ENCODE peak calls at places on chromosome 20, in five cellular contexts. One of them, this sample, is unnamed.
A peak's percentile ranks its signal among the peaks of the same experiment; 100 is the strongest.

GRCh38 chr20:34768105-34768504 is 57.3 kb downstream of the NCOA6 start:
- DNase-seq in astrocyte of the spinal cord: peak; percentile 15
- DNase-seq in right atrium auricular region: no peak
- DNase-seq in esophagus squamous epithelium: no peak
- DNase-seq in WERI-Rb-1: no peak
- DNase-seq in this sample: no peak

GRCh38 chr20:15656124-15656523 is 917.1 kb downstream of the KIF16B start:
- DNase-seq in esophagus squamous epithelium: no peak
- DNase-seq in WERI-Rb-1: no peak
- DNase-seq in astrocyte of the spinal cord: no peak
- DNase-seq in right atrium auricular region: no peak
- DNase-seq in this sample: no peak

GRCh38 chr20:37699202-37699601 is 5.4 kb downstream of the CTNNBL1 start:
- DNase-seq in astrocyte of the spinal cord: peak; percentile 5
- DNase-seq in esophagus squamous epithelium: no peak
- DNase-seq in WERI-Rb-1: no peak
- DNase-seq in right atrium auricular region: no peak
- DNase-seq in this sample: no peak

GRCh38 chr20:8094415-8094818 is 37.6 kb upstream of the PLCB1 start:
- DNase-seq in WERI-Rb-1: no peak
- DNase-seq in right atrium auricular region: peak; percentile 93
- DNase-seq in astrocyte of the spinal cord: peak; percentile 56
- DNase-seq in esophagus squamous epithelium: no peak
- DNase-seq in this sample: no peak

GRCh38 chr20:24949756-24950127 is 673 bp downstream of the CST7 start:
- DNase-seq in WERI-Rb-1: no peak
- DNase-seq in astrocyte of the spinal cord: no peak
- DNase-seq in esophagus squamous epithelium: no peak
- DNase-seq in right atrium auricular region: no peak
- DNase-seq in this sample: no peak

GRCh38 chr20:63625771-63626423 is 1.0 kb downstream of the GMEB2 start:
- DNase-seq in esophagus squamous epithelium: no peak
- DNase-seq in astrocyte of the spinal cord: peak; percentile 22
- DNase-seq in WERI-Rb-1: no peak
- DNase-seq in right atrium auricular region: no peak
- DNase-seq in this sample: no peak

GRCh38 chr20:33733654-33734576 is 2.1 kb downstream of the ZNF341 start:
- DNase-seq in right atrium auricular region: peak; percentile 57
- DNase-seq in esophagus squamous epithelium: no peak
- DNase-seq in astrocyte of the spinal cord: peak; percentile 65
- DNase-seq in WERI-Rb-1: no peak
- DNase-seq in this sample: no peak

GRCh38 chr20:45153756-45154155 is 20.9 kb upstream of the PI3 start:
- DNase-seq in right atrium auricular region: no peak
- DNase-seq in esophagus squamous epithelium: no peak
- DNase-seq in astrocyte of the spinal cord: no peak
- DNase-seq in WERI-Rb-1: no peak
- DNase-seq in this sample: no peak

GRCh38 chr20:38377039-38377715 is 30.9 kb downstream of the LBP start:
- DNase-seq in WERI-Rb-1: no peak
- DNase-seq in astrocyte of the spinal cord: no peak
- DNase-seq in right atrium auricular region: no peak
- DNase-seq in esophagus squamous epithelium: no peak
- DNase-seq in this sample: no peak

GRCh38 chr20:57716202-57716601 is 6.4 kb upstream of the PMEPA1 start:
- DNase-seq in astrocyte of the spinal cord: peak; percentile 77
- DNase-seq in right atrium auricular region: no peak
- DNase-seq in WERI-Rb-1: no peak
- DNase-seq in esophagus squamous epithelium: no peak
- DNase-seq in this sample: no peak

GRCh38 chr20:34952676-34953075 is 2.9 kb downstream of the GSS start:
- DNase-seq in right atrium auricular region: no peak
- DNase-seq in astrocyte of the spinal cord: peak; percentile 43
- DNase-seq in esophagus squamous epithelium: no peak
- DNase-seq in WERI-Rb-1: no peak
- DNase-seq in this sample: no peak

GRCh38 chr20:19113343-19113930 is 99.0 kb upstream of the SLC24A3 start:
- DNase-seq in esophagus squamous epithelium: no peak
- DNase-seq in right atrium auricular region: peak; percentile 30
- DNase-seq in WERI-Rb-1: no peak
- DNase-seq in astrocyte of the spinal cord: no peak
- DNase-seq in this sample: no peak

GRCh38 chr20:53652090-53652858 is 58.6 kb upstream of the ZNF217 start:
- DNase-seq in esophagus squamous epithelium: no peak
- DNase-seq in WERI-Rb-1: no peak
- DNase-seq in astrocyte of the spinal cord: no peak
- DNase-seq in right atrium auricular region: no peak
- DNase-seq in this sample: no peak

GRCh38 chr20:2237059-2237458 is 58.7 kb upstream of the TGM3 start:
- DNase-seq in esophagus squamous epithelium: no peak
- DNase-seq in right atrium auricular region: peak; percentile 82
- DNase-seq in astrocyte of the spinal cord: peak; percentile 96
- DNase-seq in WERI-Rb-1: no peak
- DNase-seq in this sample: peak; percentile 90

GRCh38 chr20:24694727-24695528 is 225.5 kb downstream of the SYNDIG1 start:
- DNase-seq in astrocyte of the spinal cord: no peak
- DNase-seq in right atrium auricular region: peak; percentile 57
- DNase-seq in WERI-Rb-1: no peak
- DNase-seq in esophagus squamous epithelium: no peak
- DNase-seq in this sample: no peak

GRCh38 chr20:37992802-37993538 is 40.3 kb downstream of the TTI1 start:
- DNase-seq in esophagus squamous epithelium: no peak
- DNase-seq in WERI-Rb-1: peak; percentile 55
- DNase-seq in astrocyte of the spinal cord: peak; percentile 81
- DNase-seq in right atrium auricular region: no peak
- DNase-seq in this sample: no peak

GRCh38 chr20:44629017-44629385 is 22.5 kb downstream of the ADA start:
- DNase-seq in esophagus squamous epithelium: no peak
- DNase-seq in right atrium auricular region: no peak
- DNase-seq in astrocyte of the spinal cord: no peak
- DNase-seq in WERI-Rb-1: no peak
- DNase-seq in this sample: no peak

GRCh38 chr20:57013741-57014140 is 252.7 kb downstream of the BMP7 start:
- DNase-seq in WERI-Rb-1: no peak
- DNase-seq in esophagus squamous epithelium: no peak
- DNase-seq in right atrium auricular region: no peak
- DNase-seq in astrocyte of the spinal cord: no peak
- DNase-seq in this sample: no peak

GRCh38 chr20:2703716-2704475 is 11.3 kb downstream of the EBF4 start:
- DNase-seq in WERI-Rb-1: no peak
- DNase-seq in astrocyte of the spinal cord: no peak
- DNase-seq in esophagus squamous epithelium: no peak
- DNase-seq in right atrium auricular region: no peak
- DNase-seq in this sample: no peak

GRCh38 chr20:5484346-5484745 is 167.6 kb upstream of the PROKR2 start:
- DNase-seq in right atrium auricular region: no peak
- DNase-seq in astrocyte of the spinal cord: no peak
- DNase-seq in esophagus squamous epithelium: no peak
- DNase-seq in WERI-Rb-1: no peak
- DNase-seq in this sample: no peak

DNA sequence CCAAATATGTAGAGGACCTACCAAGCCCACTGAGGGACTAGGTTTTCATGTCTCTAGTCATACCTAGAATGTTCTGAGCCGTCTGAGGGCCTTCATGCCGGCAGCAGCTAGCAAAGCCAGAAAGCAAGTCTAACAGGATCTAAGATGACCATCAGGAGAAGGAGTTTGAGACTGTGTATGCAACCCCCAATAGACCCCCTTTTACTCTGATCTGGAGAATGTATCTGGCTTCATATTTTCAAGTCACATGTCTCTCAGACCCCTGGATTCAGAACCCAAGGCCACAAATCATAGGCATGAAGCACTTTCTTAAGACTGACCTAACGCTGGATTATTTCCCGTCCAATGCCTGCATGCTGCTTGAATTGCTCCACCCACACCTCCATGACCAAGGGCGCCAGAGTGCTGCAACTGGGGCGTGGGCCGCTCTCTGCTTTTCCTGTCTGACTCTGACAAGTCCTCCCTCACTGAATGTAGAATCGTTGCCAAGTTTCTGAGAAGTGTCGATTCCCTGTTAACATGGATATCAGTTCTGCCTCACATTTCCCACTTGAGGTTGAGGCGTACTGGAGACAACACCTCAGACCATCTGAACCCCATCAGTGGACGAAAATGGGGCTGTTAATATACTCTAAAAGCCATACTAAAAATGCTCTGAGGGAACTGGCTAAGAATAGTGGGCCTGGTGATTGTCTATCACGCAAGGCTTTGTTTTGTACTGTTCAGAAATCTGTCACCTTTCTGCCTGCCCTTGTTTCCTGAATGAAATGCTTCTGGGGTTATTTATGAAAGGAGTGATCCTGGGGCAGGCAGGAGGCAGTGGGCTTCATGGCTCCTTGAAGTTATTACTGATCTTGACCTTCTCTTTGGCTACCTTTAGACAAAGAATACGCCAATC is 23.9 kb upstream of the ASXL1 start:
- DNase-seq in esophagus squamous epithelium: no peak
- DNase-seq in right atrium auricular region: peak; percentile 83
- DNase-seq in astrocyte of the spinal cord: no peak
- DNase-seq in WERI-Rb-1: no peak
- DNase-seq in this sample: no peak
- H3K4me3 ChIP-seq in esophagus squamous epithelium: no peak overlapping the region
- H3K4me3 ChIP-seq in right atrium auricular region: no peak overlapping the region
- H3K4me3 ChIP-seq in astrocyte of the spinal cord: no peak overlapping the region
- H3K4me3 ChIP-seq in WERI-Rb-1: no peak overlapping the region
- H3K4me3 ChIP-seq in this sample: no peak overlapping the region

DNA sequence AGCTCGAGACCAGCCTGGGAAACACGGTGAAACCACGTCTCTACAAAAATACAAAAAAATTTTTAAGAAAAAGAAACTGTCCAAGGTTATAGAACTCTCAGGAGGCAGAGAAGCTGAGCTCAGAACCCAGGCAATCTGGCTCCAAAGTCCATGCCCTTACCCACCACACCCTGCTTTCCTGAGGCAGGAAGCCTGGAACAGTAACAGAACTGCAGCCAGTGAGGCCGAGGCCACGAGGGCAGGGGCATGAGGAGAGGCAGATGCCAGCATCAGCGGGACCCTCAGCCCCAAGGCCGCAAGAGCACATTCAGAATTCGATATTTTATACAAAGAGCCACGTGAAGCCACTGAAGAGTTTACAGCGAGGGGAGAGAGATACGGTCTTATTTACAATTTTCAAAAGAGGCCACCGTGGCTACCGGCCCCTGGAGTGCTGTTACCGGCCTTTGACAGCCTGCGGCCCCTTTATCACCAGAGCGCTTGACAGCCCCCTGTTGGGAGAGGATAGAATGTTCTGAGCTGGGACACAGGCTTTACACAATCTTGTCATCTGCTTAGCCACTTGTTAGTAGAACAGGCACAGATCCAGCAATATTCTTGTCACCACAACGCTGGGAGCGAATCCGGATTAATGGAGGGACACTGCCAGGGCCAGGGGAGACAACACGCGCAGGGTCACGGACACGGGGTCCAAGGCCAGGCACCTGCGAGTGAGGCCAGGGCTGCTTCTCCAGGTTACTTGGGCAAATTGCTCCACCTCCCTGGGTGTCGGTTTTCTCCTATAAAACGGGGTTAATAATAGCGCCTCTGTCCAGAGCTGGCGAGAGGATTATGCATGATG is 5.6 kb downstream of the SPATA2 start:
- DNase-seq in esophagus squamous epithelium: no peak
- DNase-seq in right atrium auricular region: no peak
- DNase-seq in astrocyte of the spinal cord: no peak
- DNase-seq in WERI-Rb-1: peak; percentile 85
- DNase-seq in this sample: no peak
- H3K4me3 ChIP-seq in esophagus squamous epithelium: no peak overlapping the region
- H3K4me3 ChIP-seq in right atrium auricular region: no peak overlapping the region
- H3K4me3 ChIP-seq in astrocyte of the spinal cord: no peak overlapping the region
- H3K4me3 ChIP-seq in WERI-Rb-1: peak overlapping the region; percentile 5
- H3K4me3 ChIP-seq in this sample: no peak overlapping the region

GRCh38 chr20:20782747-20783146 is 70.3 kb upstream of the RALGAPA2 start:
- DNase-seq in right atrium auricular region: no peak
- DNase-seq in astrocyte of the spinal cord: no peak
- DNase-seq in WERI-Rb-1: peak; percentile 47
- DNase-seq in esophagus squamous epithelium: no peak
- DNase-seq in this sample: no peak

GRCh38 chr20:20782221-20782620 is 69.8 kb upstream of the RALGAPA2 start:
- DNase-seq in esophagus squamous epithelium: no peak
- DNase-seq in astrocyte of the spinal cord: no peak
- DNase-seq in WERI-Rb-1: no peak
- DNase-seq in right atrium auricular region: no peak
- DNase-seq in this sample: no peak

GRCh38 chr20:20785226-20785625 is 72.8 kb upstream of the RALGAPA2 start:
- DNase-seq in right atrium auricular region: no peak
- DNase-seq in esophagus squamous epithelium: no peak
- DNase-seq in astrocyte of the spinal cord: no peak
- DNase-seq in WERI-Rb-1: no peak
- DNase-seq in this sample: no peak

GRCh38 chr20:20781029-20781428 is 68.6 kb upstream of the RALGAPA2 start:
- DNase-seq in WERI-Rb-1: no peak
- DNase-seq in right atrium auricular region: no peak
- DNase-seq in esophagus squamous epithelium: no peak
- DNase-seq in astrocyte of the spinal cord: no peak
- DNase-seq in this sample: no peak

GRCh38 chr20:20780127-20780822 is 67.8 kb upstream of the RALGAPA2 start:
- DNase-seq in astrocyte of the spinal cord: no peak
- DNase-seq in right atrium auricular region: peak; percentile 87
- DNase-seq in esophagus squamous epithelium: no peak
- DNase-seq in WERI-Rb-1: no peak
- DNase-seq in this sample: no peak
- H3K4me3 ChIP-seq in astrocyte of the spinal cord: no peak overlapping the region
- H3K4me3 ChIP-seq in right atrium auricular region: no peak overlapping the region
- H3K4me3 ChIP-seq in esophagus squamous epithelium: no peak overlapping the region
- H3K4me3 ChIP-seq in WERI-Rb-1: no peak overlapping the region
- H3K4me3 ChIP-seq in this sample: no peak overlapping the region

GRCh38 chr20:4082406-4083102 is 67.2 kb upstream of the RNF24 start:
- DNase-seq in esophagus squamous epithelium: no peak
- DNase-seq in astrocyte of the spinal cord: peak; percentile 80
- DNase-seq in right atrium auricular region: peak; percentile 76
- DNase-seq in WERI-Rb-1: no peak
- DNase-seq in this sample: no peak
- H3K4me3 ChIP-seq in esophagus squamous epithelium: no peak overlapping the region
- H3K4me3 ChIP-seq in astrocyte of the spinal cord: no peak overlapping the region
- H3K4me3 ChIP-seq in right atrium auricular region: no peak overlapping the region
- H3K4me3 ChIP-seq in WERI-Rb-1: no peak overlapping the region
- H3K4me3 ChIP-seq in this sample: no peak overlapping the region

DNA sequence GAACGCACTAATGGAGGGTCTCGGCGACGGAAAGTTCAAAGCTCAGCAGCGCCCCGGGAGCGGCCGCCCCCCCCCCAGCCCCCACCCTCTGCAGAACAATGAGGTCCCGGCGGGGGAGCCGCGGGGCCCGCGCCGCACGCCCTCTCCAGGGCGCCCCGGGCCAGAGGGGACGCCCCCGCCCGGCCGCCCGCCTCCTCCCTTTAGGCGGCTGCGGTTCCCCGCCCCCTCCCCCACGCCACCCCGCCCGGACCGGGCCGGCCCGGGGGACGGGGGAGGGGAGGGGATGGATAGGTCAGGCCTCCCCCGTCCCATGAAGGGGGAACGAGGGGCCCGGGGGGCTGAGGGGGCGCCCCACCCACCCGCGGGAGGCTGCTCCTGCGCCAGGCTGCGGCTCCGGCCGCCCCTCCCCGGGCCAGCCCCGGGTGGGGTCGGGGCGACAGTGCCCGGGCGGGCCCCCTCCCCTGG is 1.5 kb downstream of the NOL4L start:
- DNase-seq in esophagus squamous epithelium: no peak
- DNase-seq in WERI-Rb-1: peak; percentile 68
- DNase-seq in astrocyte of the spinal cord: no peak
- DNase-seq in right atrium auricular region: no peak
- DNase-seq in this sample: no peak
- H3K4me3 ChIP-seq in esophagus squamous epithelium: peak overlapping the region; percentile 47
- H3K4me3 ChIP-seq in WERI-Rb-1: peak overlapping the region; percentile 33
- H3K4me3 ChIP-seq in astrocyte of the spinal cord: peak overlapping the region; percentile 50
- H3K4me3 ChIP-seq in right atrium auricular region: peak overlapping the region; percentile 68
- H3K4me3 ChIP-seq in this sample: peak overlapping the region; percentile 63